ENCODE peak calls at places on chromosomes 12 and 14, in four cellular contexts. M is WTC11, W is AG10803, S is neural crest cell. P is an unnamed sample.

GRCh38 chr12:58253663-58254062 is 312.3 kb downstream of the ATP23 start:
- DNase-seq in W (no peak), M (no peak), S (no peak), P (no peak)

GRCh38 chr14:80770114-80770917 is 171.2 kb downstream of the CEP128 start:
- DNase-seq in M (no peak), W (peak; percentile 22), S (no peak), P (no peak)

GRCh38 chr12:2614341-2614740 is 180.4 kb upstream of the FKBP4 start:
- DNase-seq in S (no peak), M (no peak), W (peak; percentile 30), P (no peak)

GRCh38 chr12:15899282-15899870 is 11.8 kb upstream of the DERA start:
- DNase-seq in W (no peak), M (no peak), S (no peak), P (no peak)

GRCh38 chr12:8027856-8028255 is 4.7 kb upstream of the FOXJ2 start:
- DNase-seq in W (no peak), S (no peak), M (no peak), P (no peak)

GRCh38 chr12:85007836-85008235 is 28.2 kb downstream of the TSPAN19 start:
- DNase-seq in S (no peak), W (peak; percentile 17), M (no peak), P (no peak)

GRCh38 chr12:80632835-80633234 is 74.6 kb upstream of the MYF6 start:
- DNase-seq in W (peak; percentile 3), S (no peak), M (peak; percentile 70), P (no peak)

GRCh38 chr12:113479578-113480335 is 8.1 kb upstream of the LHX5 start:
- DNase-seq in M (peak; percentile 91), W (peak; percentile 8), S (peak; percentile 82), P (no peak)

GRCh38 chr12:3273409-3273853 is 196.3 kb downstream of the TSPAN9 start:
- DNase-seq in W (peak; percentile 22), M (no peak), S (no peak), P (no peak)

GRCh38 chr12:121713257-121714155 is 954 bp downstream of the TMEM120B start:
- DNase-seq in W (no peak), M (no peak), S (no peak), P (no peak)

GRCh38 chr14:95413289-95414215 is 93.8 kb upstream of the CLMN start:
- DNase-seq in S (no peak), W (no peak), M (no peak), P (no peak)

GRCh38 chr14:71123579-71124135 is 216.4 kb downstream of the PCNX1 start:
- DNase-seq in S (no peak), W (no peak), M (no peak), P (no peak)

GRCh38 chr12:75779891-75780501 is 251.6 kb downstream of the PHLDA1 start:
- DNase-seq in M (no peak), W (no peak), S (no peak), P (no peak)

GRCh38 chr14:41986726-41987125 is 380.1 kb downstream of the LRFN5 start:
- DNase-seq in S (no peak), M (no peak), W (no peak), P (no peak)

GRCh38 chr12:124401563-124402180 is 106.8 kb downstream of the RFLNA start:
- DNase-seq in S (no peak), W (no peak), M (no peak), P (no peak)

GRCh38 chr14:101230161-101230850 is 326.8 kb upstream of the RTL1 start:
- DNase-seq in M (no peak), S (no peak), W (no peak), P (no peak)

GRCh38 chr14:99990268-99991170 is 74.7 kb upstream of the EVL start:
- DNase-seq in M (no peak), S (no peak), W (no peak), P (no peak)

GRCh38 chr14:52314521-52315354 is 626 bp downstream of the PTGER2 start:
- DNase-seq in W (peak; percentile 20), S (peak; percentile 9), M (peak; percentile 48), P (peak; percentile 51)

GRCh38 chr12:58502857-58503256 is 417.4 kb downstream of the LRIG3 start:
- DNase-seq in S (no peak), W (peak; percentile 41), M (no peak), P (no peak)

GRCh38 chr12:17204289-17205054 is 598.5 kb upstream of the LMO3 start:
- DNase-seq in S (no peak), M (peak; percentile 14), W (no peak), P (no peak)

GRCh38 chr14:23831591-23831990 is 122.0 kb upstream of the DHRS4 start:
- DNase-seq in S (no peak), M (no peak), W (no peak), P (no peak)

GRCh38 chr12:27123642-27124041 is 41.3 kb upstream of the C12orf71 start:
- DNase-seq in S (no peak), M (no peak), W (peak; percentile 6), P (no peak)

GRCh38 chr14:64891839-64892375 is 12.2 kb upstream of the SPTB start:
- DNase-seq in S (no peak), W (peak; percentile 74), M (no peak), P (no peak)

GRCh38 chr12:115749071-115749470 is 528.4 kb downstream of the MED13L start:
- DNase-seq in M (no peak), W (peak; percentile 64), S (no peak), P (no peak)

GRCh38 chr14:96227428-96227827 is 22.8 kb downstream of the BDKRB2 start:
- DNase-seq in M (no peak), W (no peak), S (no peak), P (no peak)

GRCh38 chr12:75947171-75947723 is 84.3 kb downstream of the PHLDA1 start:
- DNase-seq in S (no peak), W (no peak), M (no peak), P (no peak)

GRCh38 chr12:108237272-108237671 is 101.8 kb downstream of the CMKLR1 start:
- DNase-seq in W (no peak), S (no peak), M (peak; percentile 46), P (no peak)
- TF ChIP-seq CTCF in W (peak; percentile 13), S (peak; percentile 48), M (peak; percentile 32), P (no peak)

DNA sequence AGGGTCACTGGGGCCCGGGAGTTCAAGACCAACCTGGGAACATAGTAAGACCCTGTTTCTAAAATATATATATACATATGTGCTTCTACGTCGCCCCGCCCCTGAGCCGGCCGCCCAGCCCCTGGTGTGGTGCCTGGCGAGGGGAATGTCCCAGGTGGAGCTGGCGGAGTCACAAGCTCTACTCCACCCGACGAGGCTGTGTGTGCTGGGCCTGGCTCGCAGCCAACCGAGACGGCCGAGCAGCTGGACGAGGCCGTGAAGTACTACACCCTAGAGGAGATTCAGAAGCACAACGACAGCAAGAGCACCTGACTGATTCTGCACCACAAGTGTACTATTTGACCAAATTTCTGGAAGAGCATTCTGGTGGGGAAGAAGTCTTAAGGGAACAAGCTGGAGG is 22.1 kb upstream of the ITPK1 start:
- DNase-seq in W (no peak), M (peak; percentile 35), S (no peak), P (no peak)
- TF ChIP-seq CTCF in W (no peak), M (no peak), S (no peak), P (no peak)

DNA sequence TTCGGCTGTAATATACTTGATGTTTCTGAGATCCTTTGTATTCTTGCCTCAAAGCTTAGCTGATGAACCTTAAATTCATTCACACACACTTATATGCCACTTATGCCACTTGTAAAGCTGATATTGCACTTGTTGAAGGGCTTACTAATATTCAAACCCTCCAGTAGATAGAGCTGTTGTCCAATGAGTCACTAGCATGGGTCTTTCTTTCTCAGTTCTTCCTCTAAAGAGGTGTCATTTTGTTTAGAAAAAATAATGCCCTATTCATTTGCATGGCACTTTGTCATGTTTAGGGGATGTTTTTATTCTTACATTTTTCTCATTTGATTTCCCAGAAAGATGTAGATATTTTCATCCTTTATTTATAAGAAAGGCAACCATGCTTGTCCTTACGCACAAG is 56.4 kb downstream of the MON2 start:
- DNase-seq in M (no peak), S (no peak), W (peak; percentile 2), P (no peak)
- TF ChIP-seq CTCF in M (no peak), S (no peak), W (peak; percentile 15), P (no peak)

DNA sequence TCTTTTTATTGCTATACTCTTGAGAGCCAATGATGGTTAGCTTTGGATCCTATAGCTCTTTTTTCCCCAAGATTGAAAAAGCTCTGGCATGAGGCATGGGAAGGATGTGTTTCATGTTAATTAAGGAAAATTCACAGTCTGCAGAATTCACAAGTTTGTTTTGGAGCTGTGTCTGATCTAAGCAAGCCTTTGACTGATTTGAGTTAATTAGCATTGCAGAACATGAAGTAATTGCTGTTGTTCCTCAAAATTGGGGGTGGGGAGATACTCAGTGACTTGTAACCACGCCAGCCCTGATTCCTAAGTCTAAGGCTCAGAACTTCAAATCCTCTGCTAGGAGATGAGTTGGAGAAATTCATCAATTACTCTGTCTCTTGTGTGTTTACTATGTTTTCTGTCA is 205.0 kb downstream of the SUDS3 start:
- DNase-seq in M (no peak), W (no peak), S (no peak), P (no peak)
- TF ChIP-seq CTCF in M (no peak), W (no peak), S (no peak), P (no peak)

DNA sequence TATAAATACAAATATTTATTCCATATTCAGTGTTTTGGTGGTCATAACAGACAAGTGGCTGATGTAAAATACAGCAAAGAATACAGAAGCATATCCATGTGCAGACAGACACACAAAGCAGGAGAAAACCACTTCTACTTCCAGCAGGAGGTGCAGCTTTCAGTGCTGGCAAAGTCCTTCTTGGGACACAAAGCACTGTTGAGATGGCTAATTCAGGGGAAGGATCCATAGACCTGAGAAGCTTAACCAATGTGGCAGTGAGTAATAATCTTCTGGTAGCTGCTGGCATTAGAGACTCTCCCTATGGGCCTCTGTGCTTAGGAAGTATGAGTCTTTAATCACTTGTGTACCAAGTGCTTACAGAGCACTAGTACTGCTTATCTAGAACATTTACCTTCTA is 26.8 kb downstream of the AMN1 start:
- DNase-seq in S (no peak), M (no peak), W (peak; percentile 17), P (no peak)
- TF ChIP-seq CTCF in S (no peak), M (no peak), W (peak; percentile 27), P (no peak)

GRCh38 chr12:122834229-122834920 is 882 bp upstream of the HIP1R start:
- DNase-seq in S (peak; percentile 56), M (peak; percentile 78), W (peak; percentile 36), P (peak; percentile 41)
- TF ChIP-seq CTCF in S (peak; percentile 26), M (no peak), W (peak; percentile 12), P (no peak)